ENCODE peak calls at places on chromosomes 13 and 19, in seven cellular contexts. One of them, this sample, is unnamed.

GRCh38 chr19:3607398-3608078 is 863 bp upstream of the TBXA2R start:
- DNase-seq in stimulated activated CD4-positive, alpha-beta T cell treated with anti-CD3 and anti-CD28 coated beads, Interleukin-4, amount 100 ng/mL, for 4 hours: no peak
- DNase-seq in GM12865: no peak
- DNase-seq in esophagus squamous epithelium: no peak
- DNase-seq in T-helper 1 cell: no peak
- DNase-seq in activated CD4-positive, alpha-beta T cell treated with anti-CD3 and anti-CD28 coated beads, Interleukin-2, amount 50 U/mL, for 24 hours: no peak
- DNase-seq in lower lobe of right lung: peak
- DNase-seq in this sample: no peak

GRCh38 chr19:50460161-50460765 is 16.0 kb upstream of the EMC10 start:
- DNase-seq in stimulated activated CD4-positive, alpha-beta T cell treated with anti-CD3 and anti-CD28 coated beads, Interleukin-4, amount 100 ng/mL, for 4 hours: no peak
- DNase-seq in GM12865: peak
- DNase-seq in esophagus squamous epithelium: no peak
- DNase-seq in T-helper 1 cell: no peak
- DNase-seq in activated CD4-positive, alpha-beta T cell treated with anti-CD3 and anti-CD28 coated beads, Interleukin-2, amount 50 U/mL, for 24 hours: no peak
- DNase-seq in lower lobe of right lung: no peak
- DNase-seq in this sample: no peak

GRCh38 chr13:102017248-102017647 is 384.6 kb downstream of the FGF14 start:
- DNase-seq in stimulated activated CD4-positive, alpha-beta T cell treated with anti-CD3 and anti-CD28 coated beads, Interleukin-4, amount 100 ng/mL, for 4 hours: no peak
- DNase-seq in GM12865: no peak
- DNase-seq in esophagus squamous epithelium: no peak
- DNase-seq in T-helper 1 cell: no peak
- DNase-seq in activated CD4-positive, alpha-beta T cell treated with anti-CD3 and anti-CD28 coated beads, Interleukin-2, amount 50 U/mL, for 24 hours: no peak
- DNase-seq in lower lobe of right lung: no peak
- DNase-seq in this sample: no peak

GRCh38 chr19:12629215-12629614 is 18.5 kb downstream of the ZNF791 start:
- DNase-seq in stimulated activated CD4-positive, alpha-beta T cell treated with anti-CD3 and anti-CD28 coated beads, Interleukin-4, amount 100 ng/mL, for 4 hours: no peak
- DNase-seq in GM12865: no peak
- DNase-seq in esophagus squamous epithelium: no peak
- DNase-seq in T-helper 1 cell: no peak
- DNase-seq in activated CD4-positive, alpha-beta T cell treated with anti-CD3 and anti-CD28 coated beads, Interleukin-2, amount 50 U/mL, for 24 hours: no peak
- DNase-seq in lower lobe of right lung: no peak
- DNase-seq in this sample: no peak

GRCh38 chr19:29753190-29753933 is 38.3 kb upstream of the C19orf12 start:
- DNase-seq in stimulated activated CD4-positive, alpha-beta T cell treated with anti-CD3 and anti-CD28 coated beads, Interleukin-4, amount 100 ng/mL, for 4 hours: no peak
- DNase-seq in GM12865: no peak
- DNase-seq in esophagus squamous epithelium: no peak
- DNase-seq in T-helper 1 cell: no peak
- DNase-seq in activated CD4-positive, alpha-beta T cell treated with anti-CD3 and anti-CD28 coated beads, Interleukin-2, amount 50 U/mL, for 24 hours: no peak
- DNase-seq in lower lobe of right lung: peak
- DNase-seq in this sample: no peak

GRCh38 chr13:68697551-68697950 is 1410.1 kb upstream of the ATXN8OS start:
- DNase-seq in stimulated activated CD4-positive, alpha-beta T cell treated with anti-CD3 and anti-CD28 coated beads, Interleukin-4, amount 100 ng/mL, for 4 hours: no peak
- DNase-seq in GM12865: no peak
- DNase-seq in esophagus squamous epithelium: no peak
- DNase-seq in T-helper 1 cell: no peak
- DNase-seq in activated CD4-positive, alpha-beta T cell treated with anti-CD3 and anti-CD28 coated beads, Interleukin-2, amount 50 U/mL, for 24 hours: no peak
- DNase-seq in lower lobe of right lung: no peak
- DNase-seq in this sample: no peak

GRCh38 chr13:97515643-97516042 is 81.7 kb downstream of the RAP2A start:
- DNase-seq in stimulated activated CD4-positive, alpha-beta T cell treated with anti-CD3 and anti-CD28 coated beads, Interleukin-4, amount 100 ng/mL, for 4 hours: no peak
- DNase-seq in GM12865: no peak
- DNase-seq in esophagus squamous epithelium: no peak
- DNase-seq in T-helper 1 cell: no peak
- DNase-seq in activated CD4-positive, alpha-beta T cell treated with anti-CD3 and anti-CD28 coated beads, Interleukin-2, amount 50 U/mL, for 24 hours: no peak
- DNase-seq in lower lobe of right lung: no peak
- DNase-seq in this sample: no peak

GRCh38 chr13:22049384-22049783 is 378.5 kb downstream of the FGF9 start:
- DNase-seq in stimulated activated CD4-positive, alpha-beta T cell treated with anti-CD3 and anti-CD28 coated beads, Interleukin-4, amount 100 ng/mL, for 4 hours: no peak
- DNase-seq in GM12865: no peak
- DNase-seq in esophagus squamous epithelium: no peak
- DNase-seq in T-helper 1 cell: no peak
- DNase-seq in activated CD4-positive, alpha-beta T cell treated with anti-CD3 and anti-CD28 coated beads, Interleukin-2, amount 50 U/mL, for 24 hours: no peak
- DNase-seq in lower lobe of right lung: no peak
- DNase-seq in this sample: no peak

GRCh38 chr19:20233105-20233504 is 66.1 kb downstream of the ZNF486 start:
- DNase-seq in stimulated activated CD4-positive, alpha-beta T cell treated with anti-CD3 and anti-CD28 coated beads, Interleukin-4, amount 100 ng/mL, for 4 hours: no peak
- DNase-seq in GM12865: no peak
- DNase-seq in esophagus squamous epithelium: no peak
- DNase-seq in T-helper 1 cell: no peak
- DNase-seq in activated CD4-positive, alpha-beta T cell treated with anti-CD3 and anti-CD28 coated beads, Interleukin-2, amount 50 U/mL, for 24 hours: no peak
- DNase-seq in lower lobe of right lung: no peak
- DNase-seq in this sample: no peak

GRCh38 chr19:1213391-1214286 is 8.1 kb downstream of the STK11 start:
- DNase-seq in stimulated activated CD4-positive, alpha-beta T cell treated with anti-CD3 and anti-CD28 coated beads, Interleukin-4, amount 100 ng/mL, for 4 hours: peak
- DNase-seq in GM12865: peak
- DNase-seq in esophagus squamous epithelium: no peak
- DNase-seq in T-helper 1 cell: peak
- DNase-seq in activated CD4-positive, alpha-beta T cell treated with anti-CD3 and anti-CD28 coated beads, Interleukin-2, amount 50 U/mL, for 24 hours: no peak
- DNase-seq in lower lobe of right lung: peak
- DNase-seq in this sample: peak

GRCh38 chr19:29714953-29715694 is at the start of gene C19orf12:
- DNase-seq in stimulated activated CD4-positive, alpha-beta T cell treated with anti-CD3 and anti-CD28 coated beads, Interleukin-4, amount 100 ng/mL, for 4 hours: peak
- DNase-seq in GM12865: peak
- DNase-seq in esophagus squamous epithelium: no peak
- DNase-seq in T-helper 1 cell: peak
- DNase-seq in activated CD4-positive, alpha-beta T cell treated with anti-CD3 and anti-CD28 coated beads, Interleukin-2, amount 50 U/mL, for 24 hours: peak
- DNase-seq in lower lobe of right lung: peak
- DNase-seq in this sample: no peak

GRCh38 chr19:20287070-20287469 is 120.1 kb downstream of the ZNF486 start:
- DNase-seq in stimulated activated CD4-positive, alpha-beta T cell treated with anti-CD3 and anti-CD28 coated beads, Interleukin-4, amount 100 ng/mL, for 4 hours: no peak
- DNase-seq in GM12865: no peak
- DNase-seq in esophagus squamous epithelium: no peak
- DNase-seq in T-helper 1 cell: no peak
- DNase-seq in activated CD4-positive, alpha-beta T cell treated with anti-CD3 and anti-CD28 coated beads, Interleukin-2, amount 50 U/mL, for 24 hours: no peak
- DNase-seq in lower lobe of right lung: no peak
- DNase-seq in this sample: no peak

GRCh38 chr13:42396901-42397670 is 125.1 kb downstream of the AKAP11 start:
- DNase-seq in stimulated activated CD4-positive, alpha-beta T cell treated with anti-CD3 and anti-CD28 coated beads, Interleukin-4, amount 100 ng/mL, for 4 hours: no peak
- DNase-seq in GM12865: no peak
- DNase-seq in esophagus squamous epithelium: no peak
- DNase-seq in T-helper 1 cell: no peak
- DNase-seq in activated CD4-positive, alpha-beta T cell treated with anti-CD3 and anti-CD28 coated beads, Interleukin-2, amount 50 U/mL, for 24 hours: no peak
- DNase-seq in lower lobe of right lung: no peak
- DNase-seq in this sample: no peak

GRCh38 chr13:108897955-108898354 is 268.5 kb downstream of the MYO16 start:
- DNase-seq in stimulated activated CD4-positive, alpha-beta T cell treated with anti-CD3 and anti-CD28 coated beads, Interleukin-4, amount 100 ng/mL, for 4 hours: no peak
- DNase-seq in GM12865: no peak
- DNase-seq in esophagus squamous epithelium: no peak
- DNase-seq in T-helper 1 cell: no peak
- DNase-seq in activated CD4-positive, alpha-beta T cell treated with anti-CD3 and anti-CD28 coated beads, Interleukin-2, amount 50 U/mL, for 24 hours: no peak
- DNase-seq in lower lobe of right lung: no peak
- DNase-seq in this sample: no peak

GRCh38 chr13:106488671-106489070 is 46.8 kb downstream of the EFNB2 start:
- DNase-seq in stimulated activated CD4-positive, alpha-beta T cell treated with anti-CD3 and anti-CD28 coated beads, Interleukin-4, amount 100 ng/mL, for 4 hours: no peak
- DNase-seq in GM12865: no peak
- DNase-seq in esophagus squamous epithelium: no peak
- DNase-seq in T-helper 1 cell: no peak
- DNase-seq in activated CD4-positive, alpha-beta T cell treated with anti-CD3 and anti-CD28 coated beads, Interleukin-2, amount 50 U/mL, for 24 hours: no peak
- DNase-seq in lower lobe of right lung: no peak
- DNase-seq in this sample: no peak

GRCh38 chr19:5154129-5154798 is 185.4 kb downstream of the KDM4B start:
- DNase-seq in stimulated activated CD4-positive, alpha-beta T cell treated with anti-CD3 and anti-CD28 coated beads, Interleukin-4, amount 100 ng/mL, for 4 hours: peak
- DNase-seq in GM12865: peak
- DNase-seq in esophagus squamous epithelium: no peak
- DNase-seq in T-helper 1 cell: no peak
- DNase-seq in activated CD4-positive, alpha-beta T cell treated with anti-CD3 and anti-CD28 coated beads, Interleukin-2, amount 50 U/mL, for 24 hours: no peak
- DNase-seq in lower lobe of right lung: no peak
- DNase-seq in this sample: no peak

GRCh38 chr19:47729468-47729798 is 15.9 kb upstream of the NOP53 start:
- DNase-seq in stimulated activated CD4-positive, alpha-beta T cell treated with anti-CD3 and anti-CD28 coated beads, Interleukin-4, amount 100 ng/mL, for 4 hours: peak
- DNase-seq in GM12865: no peak
- DNase-seq in esophagus squamous epithelium: no peak
- DNase-seq in T-helper 1 cell: no peak
- DNase-seq in activated CD4-positive, alpha-beta T cell treated with anti-CD3 and anti-CD28 coated beads, Interleukin-2, amount 50 U/mL, for 24 hours: no peak
- DNase-seq in lower lobe of right lung: peak
- DNase-seq in this sample: no peak

GRCh38 chr13:110388141-110388943 is 81.3 kb downstream of the COL4A2 start:
- DNase-seq in stimulated activated CD4-positive, alpha-beta T cell treated with anti-CD3 and anti-CD28 coated beads, Interleukin-4, amount 100 ng/mL, for 4 hours: no peak
- DNase-seq in GM12865: no peak
- DNase-seq in esophagus squamous epithelium: no peak
- DNase-seq in T-helper 1 cell: no peak
- DNase-seq in activated CD4-positive, alpha-beta T cell treated with anti-CD3 and anti-CD28 coated beads, Interleukin-2, amount 50 U/mL, for 24 hours: no peak
- DNase-seq in lower lobe of right lung: peak
- DNase-seq in this sample: no peak

GRCh38 chr19:38900220-38900629 is 456 bp downstream of the NFKBIB start:
- DNase-seq in stimulated activated CD4-positive, alpha-beta T cell treated with anti-CD3 and anti-CD28 coated beads, Interleukin-4, amount 100 ng/mL, for 4 hours: no peak
- DNase-seq in GM12865: no peak
- DNase-seq in esophagus squamous epithelium: no peak
- DNase-seq in T-helper 1 cell: no peak
- DNase-seq in activated CD4-positive, alpha-beta T cell treated with anti-CD3 and anti-CD28 coated beads, Interleukin-2, amount 50 U/mL, for 24 hours: no peak
- DNase-seq in lower lobe of right lung: no peak
- DNase-seq in this sample: no peak

GRCh38 chr19:2616741-2617392 is 85.6 kb downstream of the GNG7 start:
- DNase-seq in stimulated activated CD4-positive, alpha-beta T cell treated with anti-CD3 and anti-CD28 coated beads, Interleukin-4, amount 100 ng/mL, for 4 hours: no peak
- DNase-seq in GM12865: no peak
- DNase-seq in esophagus squamous epithelium: no peak
- DNase-seq in T-helper 1 cell: peak
- DNase-seq in activated CD4-positive, alpha-beta T cell treated with anti-CD3 and anti-CD28 coated beads, Interleukin-2, amount 50 U/mL, for 24 hours: no peak
- DNase-seq in lower lobe of right lung: peak
- DNase-seq in this sample: no peak

This sample was measured in glomerular endothelial cell.